ENCODE peak calls at places on chromosomes 7 and 10, in four cellular contexts. U is stimulated activated CD8-positive, alpha-beta memory T cell treated with anti-CD3 and anti-CD28 coated beads, Interleukin-7, amount 100 ng/mL, for 24 hours; T is stimulated activated CD4-positive, alpha-beta T cell treated with anti-CD3 and anti-CD28 coated beads, TNF-alpha, amount 100 ng/mL, for 24 hours; P is AG20443. X is an unnamed sample.

GRCh38 chr10:122116331-122116730 is 127.4 kb downstream of the TACC2 start:
- DNase-seq in U (no peak), T (no peak), P (no peak), X (peak)

GRCh38 chr10:67790534-67791408 is 47.2 kb downstream of the DNAJC12 start:
- DNase-seq in U (no peak), T (no peak), P (peak), X (no peak)

GRCh38 chr7:13016036-13016581 is 328.7 kb downstream of the ARL4A start:
- DNase-seq in U (no peak), T (no peak), P (no peak), X (no peak)

GRCh38 chr10:124942317-124943169 is 620 bp downstream of the ZRANB1 start:
- DNase-seq in U (no peak), T (no peak), P (no peak), X (no peak)

GRCh38 chr7:94452257-94452656 is 57.4 kb upstream of the CASD1 start:
- DNase-seq in U (no peak), T (no peak), P (no peak), X (no peak)

GRCh38 chr10:48957361-48957760 is 17.7 kb upstream of the LRRC18 start:
- DNase-seq in U (no peak), T (no peak), P (no peak), X (no peak)

GRCh38 chr7:96657347-96658010 is 52.2 kb downstream of the SEM1 start:
- DNase-seq in U (no peak), T (no peak), P (no peak), X (no peak)

GRCh38 chr10:75395171-75395954 is 6.2 kb downstream of the ZNF503 start:
- DNase-seq in U (no peak), T (no peak), P (peak), X (peak)

GRCh38 chr7:33537078-33537477 is 368.3 kb upstream of the BMPER start:
- DNase-seq in U (no peak), T (no peak), P (no peak), X (no peak)

GRCh38 chr10:28219241-28219640 is 83.6 kb downstream of the MPP7 start:
- DNase-seq in U (no peak), T (no peak), P (peak), X (no peak)